ENCODE peak calls at places on chromosomes 6 and 20, in seven cellular contexts. F, P, U, G, S, A and H are unnamed samples.

GRCh38 chr6:106411643-106412200 is 51.2 kb downstream of the CRYBG1 start:
- DNase-seq in P (no peak), A (no peak), G (peak), U (no peak), F (no peak), S (no peak), H (no peak)

GRCh38 chr20:41287327-41287726 is 30.2 kb downstream of the ZHX3 start:
- DNase-seq in G (no peak), P (no peak), A (no peak), U (peak), S (no peak), F (no peak), H (no peak)

GRCh38 chr6:36815962-36816735 is 23.1 kb downstream of the CPNE5 start:
- DNase-seq in P (no peak), F (no peak), S (no peak), A (no peak), G (no peak), U (no peak), H (no peak)

GRCh38 chr6:53015486-53015885 is 20.4 kb upstream of the GSTA4 start:
- DNase-seq in P (no peak), G (no peak), S (no peak), U (no peak), F (no peak), A (no peak), H (no peak)

GRCh38 chr6:162363757-162364156 is 363.8 kb downstream of the PRKN start:
- DNase-seq in F (no peak), G (no peak), A (no peak), P (no peak), U (peak), S (no peak), H (no peak)

GRCh38 chr6:88368071-88368787 is 202.1 kb upstream of the CNR1 start:
- DNase-seq in A (no peak), P (no peak), G (no peak), F (no peak), U (peak), S (no peak), H (no peak)

GRCh38 chr20:58388882-58389323 is at the start of gene VAPB:
- DNase-seq in S (peak), G (peak), F (peak), P (peak), A (peak), U (peak), H (peak)

GRCh38 chr6:137661601-137662000 is 167.4 kb upstream of the OLIG3 start:
- DNase-seq in P (no peak), A (peak), U (peak), S (no peak), F (no peak), G (peak), H (no peak)

GRCh38 chr6:17276766-17277165 is 4.4 kb upstream of the RBM24 start:
- DNase-seq in A (no peak), P (no peak), F (no peak), U (no peak), G (no peak), S (no peak), H (no peak)

GRCh38 chr6:90719321-90720195 is 132.7 kb upstream of the MAP3K7 start:
- DNase-seq in S (no peak), U (no peak), P (no peak), A (no peak), G (no peak), F (no peak), H (no peak)

GRCh38 chr6:158500016-158500735 is 59.7 kb upstream of the TMEM181 start:
- DNase-seq in A (no peak), U (no peak), G (no peak), P (no peak), S (no peak), F (no peak), H (no peak)

GRCh38 chr20:36182604-36183154 is 28.1 kb downstream of the EPB41L1 start:
- DNase-seq in A (no peak), G (no peak), U (no peak), F (no peak), S (no peak), P (no peak), H (no peak)

GRCh38 chr6:42451595-42452170 is at the start of gene TRERF1:
- DNase-seq in S (peak), A (peak), U (peak), F (peak), G (peak), P (peak), H (peak)

GRCh38 chr6:39153766-39154397 is 38.9 kb upstream of the SAYSD1 start:
- DNase-seq in A (no peak), F (no peak), G (no peak), P (no peak), U (no peak), S (no peak), H (no peak)

GRCh38 chr6:122799916-122800701 is 11.1 kb downstream of the SMPDL3A start:
- DNase-seq in P (peak), U (no peak), A (no peak), F (no peak), S (no peak), G (peak), H (no peak)

GRCh38 chr6:134830945-134831344 is 119.0 kb downstream of the ALDH8A1 start:
- DNase-seq in F (no peak), G (peak), S (no peak), P (no peak), U (no peak), A (no peak), H (no peak)

GRCh38 chr6:149196091-149196490 is 121.4 kb upstream of the TAB2 start:
- DNase-seq in A (no peak), G (no peak), S (no peak), F (no peak), U (no peak), P (no peak), H (no peak)

GRCh38 chr6:96939019-96939805 is 14.7 kb downstream of the KLHL32 start:
- DNase-seq in A (no peak), U (peak), P (peak), F (no peak), S (no peak), G (peak), H (no peak)

GRCh38 chr20:10487354-10488115 is 52.4 kb downstream of the SLX4IP start:
- DNase-seq in G (no peak), S (no peak), U (no peak), P (no peak), A (no peak), F (no peak), H (no peak)

GRCh38 chr6:132381381-132381780 is 19.9 kb downstream of the MOXD1 start:
- DNase-seq in S (no peak), P (no peak), F (no peak), U (no peak), G (no peak), A (no peak), H (no peak)

GRCh38 chr20:19903168-19903676 is 113.9 kb upstream of the NAA20 start:
- DNase-seq in S (no peak), A (no peak), F (no peak), G (peak), P (peak), U (peak), H (peak)

GRCh38 chr6:107600111-107600510 is 110.2 kb downstream of the SOBP start:
- DNase-seq in U (no peak), A (no peak), F (no peak), G (no peak), S (no peak), P (no peak), H (no peak)

GRCh38 chr6:143952947-143953346 is 55.1 kb downstream of the PLAGL1 start:
- DNase-seq in P (no peak), G (no peak), A (no peak), U (no peak), S (no peak), F (no peak), H (peak)

GRCh38 chr6:39189131-39189530 is 40.1 kb downstream of the KCNK5 start:
- DNase-seq in G (no peak), F (no peak), P (no peak), S (no peak), U (no peak), A (no peak), H (peak)

GRCh38 chr6:6790891-6791290 is 202.4 kb downstream of the LY86 start:
- DNase-seq in F (no peak), S (no peak), U (no peak), G (no peak), A (no peak), P (peak), H (no peak)

GRCh38 chr6:36929607-36930006 is 24.9 kb upstream of the PI16 start:
- DNase-seq in A (no peak), S (no peak), F (no peak), U (peak), P (peak), G (peak), H (no peak)

GRCh38 chr6:111803804-111804203 is 69.4 kb downstream of the FYN start:
- DNase-seq in P (no peak), A (no peak), S (no peak), F (no peak), U (no peak), G (no peak), H (no peak)

GRCh38 chr6:2102316-2102883 is 143.0 kb downstream of the GMDS start:
- DNase-seq in G (no peak), P (no peak), S (no peak), A (no peak), U (peak), F (no peak), H (no peak)

GRCh38 chr6:42510795-42511194 is 53.0 kb upstream of the UBR2 start:
- DNase-seq in A (no peak), S (no peak), G (no peak), P (no peak), U (no peak), F (no peak), H (no peak)

GRCh38 chr6:45450132-45450531 is 72.4 kb upstream of the SUPT3H start:
- DNase-seq in P (no peak), F (no peak), U (no peak), S (no peak), G (no peak), A (no peak), H (no peak)